ENCODE peak calls at places on chromosomes 1 and 21, in eight cellular contexts. One of them, this sample, is unnamed. For H3K36me3, the result is how much of the 10 kb centered on the place peaks cover.

GRCh38 chr1:206895837-206896242 is 1.4 kb upstream of the IL24 start:
- DNase-seq in CD4-positive, CD25-positive, alpha-beta regulatory T cell: no peak
- DNase-seq in esophagus squamous epithelium: no peak
- DNase-seq in lower lobe of right lung: no peak
- DNase-seq in SK-N-SH: no peak
- DNase-seq in GM12878: no peak
- DNase-seq in pancreas: no peak
- DNase-seq in fibroblast of lung: peak
- DNase-seq in this sample: no peak

GRCh38 chr1:15916417-15916816 is 59.5 kb downstream of the ZBTB17 start:
- DNase-seq in CD4-positive, CD25-positive, alpha-beta regulatory T cell: no peak
- DNase-seq in esophagus squamous epithelium: no peak
- DNase-seq in lower lobe of right lung: no peak
- DNase-seq in SK-N-SH: no peak
- DNase-seq in GM12878: no peak
- DNase-seq in pancreas: no peak
- DNase-seq in fibroblast of lung: peak
- DNase-seq in this sample: peak

GRCh38 chr1:241518447-241519307 is 878 bp downstream of the FH start:
- DNase-seq in CD4-positive, CD25-positive, alpha-beta regulatory T cell: peak
- DNase-seq in esophagus squamous epithelium: no peak
- DNase-seq in lower lobe of right lung: peak
- DNase-seq in SK-N-SH: no peak
- DNase-seq in GM12878: no peak
- DNase-seq in pancreas: no peak
- DNase-seq in fibroblast of lung: peak
- DNase-seq in this sample: peak

GRCh38 chr1:33086384-33086850 is 5.5 kb downstream of the AZIN2 start:
- DNase-seq in CD4-positive, CD25-positive, alpha-beta regulatory T cell: peak
- DNase-seq in esophagus squamous epithelium: no peak
- DNase-seq in lower lobe of right lung: peak
- DNase-seq in SK-N-SH: peak
- DNase-seq in GM12878: peak
- DNase-seq in pancreas: peak
- DNase-seq in fibroblast of lung: peak
- DNase-seq in this sample: peak

GRCh38 chr1:178627037-178627436 is 98.0 kb upstream of the RALGPS2 start:
- DNase-seq in CD4-positive, CD25-positive, alpha-beta regulatory T cell: no peak
- DNase-seq in esophagus squamous epithelium: no peak
- DNase-seq in lower lobe of right lung: no peak
- DNase-seq in SK-N-SH: no peak
- DNase-seq in GM12878: no peak
- DNase-seq in pancreas: no peak
- DNase-seq in fibroblast of lung: no peak
- DNase-seq in this sample: no peak

GRCh38 chr1:209948155-209948554 is 10.1 kb downstream of the SYT14 start:
- DNase-seq in CD4-positive, CD25-positive, alpha-beta regulatory T cell: no peak
- DNase-seq in esophagus squamous epithelium: no peak
- DNase-seq in lower lobe of right lung: no peak
- DNase-seq in SK-N-SH: no peak
- DNase-seq in GM12878: no peak
- DNase-seq in pancreas: no peak
- DNase-seq in fibroblast of lung: no peak
- DNase-seq in this sample: no peak

GRCh38 chr21:15617968-15618367 is 111.8 kb upstream of the USP25 start:
- DNase-seq in CD4-positive, CD25-positive, alpha-beta regulatory T cell: no peak
- DNase-seq in esophagus squamous epithelium: no peak
- DNase-seq in lower lobe of right lung: no peak
- DNase-seq in SK-N-SH: peak
- DNase-seq in GM12878: no peak
- DNase-seq in pancreas: no peak
- DNase-seq in fibroblast of lung: peak
- DNase-seq in this sample: peak

GRCh38 chr1:167650266-167651160 is 20.5 kb downstream of the RCSD1 start:
- DNase-seq in CD4-positive, CD25-positive, alpha-beta regulatory T cell: peak
- DNase-seq in esophagus squamous epithelium: no peak
- DNase-seq in lower lobe of right lung: no peak
- DNase-seq in SK-N-SH: no peak
- DNase-seq in GM12878: no peak
- DNase-seq in pancreas: no peak
- DNase-seq in fibroblast of lung: no peak
- DNase-seq in this sample: no peak

GRCh38 chr1:229241390-229241789 is 29.5 kb upstream of the RAB4A start:
- DNase-seq in CD4-positive, CD25-positive, alpha-beta regulatory T cell: no peak
- DNase-seq in esophagus squamous epithelium: no peak
- DNase-seq in lower lobe of right lung: no peak
- DNase-seq in SK-N-SH: no peak
- DNase-seq in GM12878: no peak
- DNase-seq in pancreas: no peak
- DNase-seq in fibroblast of lung: no peak
- DNase-seq in this sample: no peak

GRCh38 chr1:44283524-44284173 is 70.4 kb downstream of the DMAP1 start:
- DNase-seq in CD4-positive, CD25-positive, alpha-beta regulatory T cell: no peak
- DNase-seq in esophagus squamous epithelium: no peak
- DNase-seq in lower lobe of right lung: no peak
- DNase-seq in SK-N-SH: no peak
- DNase-seq in GM12878: no peak
- DNase-seq in pancreas: peak
- DNase-seq in fibroblast of lung: no peak
- DNase-seq in this sample: no peak

GRCh38 chr1:58500036-58500435 is 46.5 kb downstream of the OMA1 start:
- DNase-seq in CD4-positive, CD25-positive, alpha-beta regulatory T cell: no peak
- DNase-seq in esophagus squamous epithelium: no peak
- DNase-seq in lower lobe of right lung: no peak
- DNase-seq in SK-N-SH: no peak
- DNase-seq in GM12878: no peak
- DNase-seq in pancreas: no peak
- DNase-seq in fibroblast of lung: no peak
- DNase-seq in this sample: no peak

GRCh38 chr1:37602750-37603694 is 7.3 kb upstream of the GNL2 start:
- DNase-seq in CD4-positive, CD25-positive, alpha-beta regulatory T cell: peak
- DNase-seq in esophagus squamous epithelium: no peak
- DNase-seq in lower lobe of right lung: no peak
- DNase-seq in SK-N-SH: peak
- DNase-seq in GM12878: no peak
- DNase-seq in pancreas: no peak
- DNase-seq in fibroblast of lung: no peak
- DNase-seq in this sample: no peak

GRCh38 chr1:151611288-151611790 is 511 bp upstream of the SNX27 start:
- DNase-seq in CD4-positive, CD25-positive, alpha-beta regulatory T cell: no peak
- DNase-seq in esophagus squamous epithelium: no peak
- DNase-seq in lower lobe of right lung: peak
- DNase-seq in SK-N-SH: no peak
- DNase-seq in GM12878: no peak
- DNase-seq in pancreas: peak
- DNase-seq in fibroblast of lung: peak
- DNase-seq in this sample: peak

GRCh38 chr1:87329051-87329755 is 523 bp downstream of the LMO4 start:
- DNase-seq in CD4-positive, CD25-positive, alpha-beta regulatory T cell: peak
- DNase-seq in esophagus squamous epithelium: no peak
- DNase-seq in lower lobe of right lung: peak
- DNase-seq in SK-N-SH: peak
- DNase-seq in GM12878: no peak
- DNase-seq in pancreas: peak
- DNase-seq in fibroblast of lung: peak
- DNase-seq in this sample: peak

GRCh38 chr1:80989455-80989854 is 811.3 kb upstream of the ADGRL2 start:
- DNase-seq in CD4-positive, CD25-positive, alpha-beta regulatory T cell: no peak
- DNase-seq in esophagus squamous epithelium: no peak
- DNase-seq in lower lobe of right lung: no peak
- DNase-seq in SK-N-SH: no peak
- DNase-seq in GM12878: no peak
- DNase-seq in pancreas: no peak
- DNase-seq in fibroblast of lung: no peak
- DNase-seq in this sample: no peak

GRCh38 chr1:116310172-116310571 is 62.9 kb upstream of the ATP1A1 start:
- DNase-seq in CD4-positive, CD25-positive, alpha-beta regulatory T cell: no peak
- DNase-seq in esophagus squamous epithelium: no peak
- DNase-seq in lower lobe of right lung: no peak
- DNase-seq in SK-N-SH: peak
- DNase-seq in GM12878: no peak
- DNase-seq in pancreas: no peak
- DNase-seq in fibroblast of lung: no peak
- DNase-seq in this sample: no peak

GRCh38 chr1:940121-941026 is 16.7 kb downstream of the SAMD11 start:
- DNase-seq in CD4-positive, CD25-positive, alpha-beta regulatory T cell: no peak
- DNase-seq in esophagus squamous epithelium: no peak
- DNase-seq in lower lobe of right lung: no peak
- DNase-seq in SK-N-SH: peak
- DNase-seq in GM12878: no peak
- DNase-seq in pancreas: peak
- DNase-seq in fibroblast of lung: peak
- DNase-seq in this sample: no peak

GRCh38 chr1:179938752-179939151 is 15.9 kb upstream of the CEP350 start:
- DNase-seq in CD4-positive, CD25-positive, alpha-beta regulatory T cell: no peak
- DNase-seq in esophagus squamous epithelium: no peak
- DNase-seq in lower lobe of right lung: no peak
- DNase-seq in SK-N-SH: no peak
- DNase-seq in GM12878: no peak
- DNase-seq in pancreas: no peak
- DNase-seq in fibroblast of lung: no peak
- DNase-seq in this sample: no peak

GRCh38 chr1:53135735-53136114 is 6.7 kb downstream of the SLC1A7 start:
- DNase-seq in CD4-positive, CD25-positive, alpha-beta regulatory T cell: peak
- DNase-seq in esophagus squamous epithelium: no peak
- DNase-seq in lower lobe of right lung: no peak
- DNase-seq in SK-N-SH: no peak
- DNase-seq in GM12878: no peak
- DNase-seq in pancreas: no peak
- DNase-seq in fibroblast of lung: peak
- DNase-seq in this sample: no peak

GRCh38 chr21:29025328-29025713 is 853 bp downstream of the USP16 start:
- DNase-seq in CD4-positive, CD25-positive, alpha-beta regulatory T cell: no peak
- DNase-seq in esophagus squamous epithelium: no peak
- DNase-seq in lower lobe of right lung: no peak
- DNase-seq in SK-N-SH: no peak
- DNase-seq in GM12878: no peak
- DNase-seq in pancreas: no peak
- DNase-seq in fibroblast of lung: peak
- DNase-seq in this sample: peak

GRCh38 chr1:236103646-236104218 is 38.6 kb upstream of the GPR137B start:
- DNase-seq in CD4-positive, CD25-positive, alpha-beta regulatory T cell: peak
- DNase-seq in esophagus squamous epithelium: no peak
- DNase-seq in lower lobe of right lung: no peak
- DNase-seq in SK-N-SH: peak
- DNase-seq in GM12878: no peak
- DNase-seq in pancreas: peak
- DNase-seq in fibroblast of lung: peak
- DNase-seq in this sample: peak

GRCh38 chr1:37068897-37069296 is 34.6 kb upstream of the GRIK3 start:
- DNase-seq in CD4-positive, CD25-positive, alpha-beta regulatory T cell: no peak
- DNase-seq in esophagus squamous epithelium: no peak
- DNase-seq in lower lobe of right lung: no peak
- DNase-seq in SK-N-SH: no peak
- DNase-seq in GM12878: no peak
- DNase-seq in pancreas: no peak
- DNase-seq in fibroblast of lung: no peak
- DNase-seq in this sample: no peak

GRCh38 chr1:28830814-28831213 is 18.8 kb downstream of the OPRD1 start:
- DNase-seq in CD4-positive, CD25-positive, alpha-beta regulatory T cell: no peak
- DNase-seq in esophagus squamous epithelium: no peak
- DNase-seq in lower lobe of right lung: no peak
- DNase-seq in SK-N-SH: peak
- DNase-seq in GM12878: no peak
- DNase-seq in pancreas: no peak
- DNase-seq in fibroblast of lung: no peak
- DNase-seq in this sample: no peak

DNA sequence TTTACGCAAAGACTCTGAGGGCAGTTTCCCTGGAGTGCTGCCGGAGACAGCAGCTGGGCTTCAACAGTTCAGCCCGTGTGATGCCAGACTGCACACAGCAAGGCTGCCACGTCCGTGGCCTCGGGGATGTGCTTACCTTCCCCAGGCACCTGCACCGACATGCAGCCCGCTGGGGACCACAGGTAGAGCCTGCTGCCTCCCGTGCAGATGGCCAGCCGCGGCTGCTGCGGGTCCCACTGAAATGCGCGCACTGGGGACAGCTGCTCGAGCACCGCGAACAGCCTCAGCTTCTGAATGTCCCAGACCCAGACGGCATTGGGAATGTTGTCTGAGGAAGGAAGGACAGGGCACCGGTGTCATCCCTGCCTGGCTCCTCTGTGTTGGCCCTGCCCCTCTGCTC is 6.5 kb downstream of the TPRG1L start:
- DNase-seq in CD4-positive, CD25-positive, alpha-beta regulatory T cell: no peak
- DNase-seq in esophagus squamous epithelium: no peak
- DNase-seq in lower lobe of right lung: peak
- DNase-seq in SK-N-SH: no peak
- DNase-seq in GM12878: no peak
- DNase-seq in pancreas: no peak
- DNase-seq in fibroblast of lung: no peak
- DNase-seq in this sample: no peak
- H3K36me3 ChIP-seq in CD4-positive, CD25-positive, alpha-beta regulatory T cell: half or more
- H3K36me3 ChIP-seq in esophagus squamous epithelium: under half
- H3K36me3 ChIP-seq in lower lobe of right lung: half or more
- H3K36me3 ChIP-seq in SK-N-SH: under half
- H3K36me3 ChIP-seq in GM12878: under half
- H3K36me3 ChIP-seq in pancreas: under half
- H3K36me3 ChIP-seq in fibroblast of lung: under half
- H3K36me3 ChIP-seq in this sample: under half

GRCh38 chr21:34923626-34924025 is 125.5 kb downstream of the RUNX1 start:
- DNase-seq in CD4-positive, CD25-positive, alpha-beta regulatory T cell: no peak
- DNase-seq in esophagus squamous epithelium: no peak
- DNase-seq in lower lobe of right lung: no peak
- DNase-seq in SK-N-SH: no peak
- DNase-seq in GM12878: no peak
- DNase-seq in pancreas: no peak
- DNase-seq in fibroblast of lung: no peak
- DNase-seq in this sample: no peak
- H3K27ac ChIP-seq in CD4-positive, CD25-positive, alpha-beta regulatory T cell: no peak
- H3K27ac ChIP-seq in esophagus squamous epithelium: no peak
- H3K27ac ChIP-seq in lower lobe of right lung: no peak
- H3K27ac ChIP-seq in SK-N-SH: no peak
- H3K27ac ChIP-seq in GM12878: no peak
- H3K27ac ChIP-seq in pancreas: no peak
- H3K27ac ChIP-seq in fibroblast of lung: no peak
- H3K27ac ChIP-seq in this sample: no peak

GRCh38 chr21:33770542-33770941 is 128.2 kb downstream of the ITSN1 start:
- DNase-seq in CD4-positive, CD25-positive, alpha-beta regulatory T cell: no peak
- DNase-seq in esophagus squamous epithelium: no peak
- DNase-seq in lower lobe of right lung: no peak
- DNase-seq in SK-N-SH: no peak
- DNase-seq in GM12878: no peak
- DNase-seq in pancreas: no peak
- DNase-seq in fibroblast of lung: no peak
- DNase-seq in this sample: no peak
- H3K36me3 ChIP-seq in CD4-positive, CD25-positive, alpha-beta regulatory T cell: under half
- H3K36me3 ChIP-seq in esophagus squamous epithelium: under half
- H3K36me3 ChIP-seq in lower lobe of right lung: under half
- H3K36me3 ChIP-seq in SK-N-SH: half or more
- H3K36me3 ChIP-seq in GM12878: under half
- H3K36me3 ChIP-seq in pancreas: under half
- H3K36me3 ChIP-seq in fibroblast of lung: under half
- H3K36me3 ChIP-seq in this sample: under half

DNA sequence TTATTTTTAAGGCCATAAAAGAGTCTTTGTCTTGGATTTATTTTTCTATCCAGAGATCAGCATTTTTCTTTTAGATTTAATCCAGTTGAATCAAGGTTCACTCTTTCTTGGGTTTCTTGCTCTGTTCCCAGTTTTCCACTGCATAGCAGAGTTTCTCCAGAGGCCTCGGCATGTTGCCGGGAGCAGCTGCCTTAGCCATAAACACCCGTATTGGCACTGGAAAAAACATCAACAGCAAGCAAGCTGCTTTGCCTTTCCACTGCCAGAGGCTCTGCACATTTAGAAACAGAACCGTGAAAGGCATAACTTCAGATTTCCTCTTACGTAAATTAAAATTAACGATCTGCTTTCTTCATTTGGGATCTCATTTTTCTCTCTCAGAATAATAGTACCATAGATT is 181.8 kb upstream of the L1TD1 start:
- DNase-seq in CD4-positive, CD25-positive, alpha-beta regulatory T cell: no peak
- DNase-seq in esophagus squamous epithelium: no peak
- DNase-seq in lower lobe of right lung: no peak
- DNase-seq in SK-N-SH: no peak
- DNase-seq in GM12878: no peak
- DNase-seq in pancreas: no peak
- DNase-seq in fibroblast of lung: no peak
- DNase-seq in this sample: no peak
- H3K27ac ChIP-seq in CD4-positive, CD25-positive, alpha-beta regulatory T cell: no peak
- H3K27ac ChIP-seq in esophagus squamous epithelium: no peak
- H3K27ac ChIP-seq in lower lobe of right lung: no peak
- H3K27ac ChIP-seq in SK-N-SH: no peak
- H3K27ac ChIP-seq in GM12878: no peak
- H3K27ac ChIP-seq in pancreas: no peak
- H3K27ac ChIP-seq in fibroblast of lung: no peak
- H3K27ac ChIP-seq in this sample: no peak

This sample was measured in mammary epithelial cell.